ENCODE peak calls at places on chromosomes 5 and 9, in nine cellular contexts. M is GM23338, J is GM23248, U is hepatocyte, B is SK-N-SH, L is PC-3, D is HCT116, P is MM.1S, T is OCI-LY7. G is an unnamed sample.

GRCh38 chr9:135957431-135957830 is 3.7 kb downstream of the UBAC1 start:
- DNase-seq in M (no peak), J (no peak), U (no peak), B (no peak), L (no peak), D (no peak), P (no peak), T (no peak), G (no peak)

GRCh38 chr5:138844812-138845513 is 30.2 kb downstream of the LRRTM2 start:
- DNase-seq in M (no peak), J (peak), U (no peak), B (no peak), L (no peak), D (no peak), P (no peak), T (no peak), G (no peak)

GRCh38 chr5:38466444-38467189 is 89.8 kb downstream of the LIFR start:
- DNase-seq in M (no peak), J (peak), U (no peak), B (no peak), L (no peak), D (no peak), P (no peak), T (no peak), G (no peak)

GRCh38 chr5:93120048-93120447 is 461.0 kb downstream of the NR2F1-AS1 start:
- DNase-seq in M (peak), J (no peak), U (no peak), B (no peak), L (no peak), D (no peak), P (no peak), T (no peak), G (peak)

GRCh38 chr9:86774101-86774500 is 173.2 kb downstream of the GAS1 start:
- DNase-seq in M (no peak), J (no peak), U (no peak), B (no peak), L (no peak), D (no peak), P (no peak), T (no peak), G (no peak)

GRCh38 chr5:168612123-168612522 is 33.0 kb upstream of the PANK3 start:
- DNase-seq in M (no peak), J (no peak), U (no peak), B (no peak), L (no peak), D (no peak), P (no peak), T (no peak), G (no peak)

GRCh38 chr5:139649082-139649991 is 1.2 kb downstream of the CXXC5 start:
- DNase-seq in M (peak), J (peak), U (peak), B (peak), L (peak), D (no peak), P (peak), T (peak), G (peak)

GRCh38 chr5:122751293-122751753 is 23.6 kb upstream of the SNX2 start:
- DNase-seq in M (peak), J (peak), U (peak), B (no peak), L (no peak), D (no peak), P (no peak), T (no peak), G (no peak)

DNA sequence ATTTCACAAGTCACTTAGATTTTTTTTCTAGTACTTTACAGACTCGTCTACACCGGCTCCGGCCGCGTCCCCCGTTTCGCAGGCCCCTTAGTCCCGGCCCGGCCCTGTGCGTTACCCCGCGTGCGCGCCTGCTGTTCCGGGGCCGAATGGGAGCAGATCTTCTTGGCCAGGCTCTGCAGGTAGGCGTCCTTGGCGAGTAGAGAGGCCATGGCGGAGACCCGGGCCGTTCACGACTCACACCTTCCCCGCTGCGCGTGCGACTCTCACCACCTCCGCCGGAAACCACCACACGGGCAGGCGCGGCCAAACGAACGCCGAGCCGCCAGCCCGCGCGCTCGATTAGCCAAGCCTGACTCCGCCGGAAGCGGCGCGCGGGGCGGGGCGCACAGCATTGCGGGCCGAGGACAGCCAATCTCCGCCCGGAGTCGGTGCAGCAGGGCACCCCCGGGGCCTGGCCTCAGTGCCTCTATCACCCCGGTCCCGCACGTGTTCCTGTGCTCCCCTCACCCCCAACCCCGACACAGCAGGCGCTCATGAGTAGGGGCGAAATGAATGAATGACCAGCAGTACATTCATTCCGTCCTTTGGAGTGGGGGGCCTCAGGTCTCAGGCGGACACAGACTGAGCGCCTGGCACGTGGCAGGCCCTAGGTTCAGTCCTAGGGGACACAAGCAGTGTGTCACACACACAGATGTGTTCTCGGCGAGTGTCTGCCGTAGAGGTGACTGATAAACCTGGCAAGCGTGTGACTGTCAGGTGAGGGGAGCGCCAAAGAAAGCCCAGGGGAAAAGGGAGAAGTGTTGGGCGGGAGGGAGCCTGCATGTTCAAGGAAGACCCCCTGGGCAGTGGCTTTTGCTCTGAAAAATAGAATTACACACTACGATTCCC is at the start of gene SURF6:
- DNase-seq in M (peak), J (peak), U (peak), B (peak), L (peak), D (peak), P (peak), T (peak), G (peak)
- TF ChIP-seq EZH2phosphoT487 in M (no peak), J (no peak), U (no peak), B (no peak), L (no peak), D (no peak), P (no peak), T (no peak), G (no peak)

GRCh38 chr5:40630166-40630565 is 49.5 kb upstream of the PTGER4 start:
- DNase-seq in M (no peak), J (no peak), U (no peak), B (no peak), L (no peak), D (no peak), P (no peak), T (no peak), G (no peak)
- TF ChIP-seq EZH2phosphoT487 in M (no peak), J (no peak), U (no peak), B (no peak), L (no peak), D (no peak), P (no peak), T (no peak), G (no peak)

DNA sequence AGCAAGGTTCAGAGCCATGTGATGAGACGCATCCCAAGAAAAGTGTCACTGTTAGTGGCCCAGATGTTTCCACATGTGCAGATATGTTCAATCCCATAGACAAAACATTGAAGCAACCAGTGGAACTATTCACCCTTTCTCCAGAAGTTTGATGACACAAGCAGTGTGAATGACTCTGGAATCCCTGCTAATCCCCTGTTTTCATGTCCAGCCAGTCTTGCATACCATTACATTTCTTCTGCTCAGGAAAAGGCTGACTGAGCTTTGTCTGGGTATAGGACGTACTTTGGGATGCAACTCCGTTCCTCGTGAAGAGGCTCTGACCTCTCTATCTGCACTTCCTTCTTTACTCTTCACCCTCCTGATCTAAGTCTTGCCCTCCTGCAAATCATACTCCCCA is 172.4 kb downstream of the NTRK2 start:
- DNase-seq in M (no peak), J (no peak), U (no peak), B (no peak), L (no peak), D (no peak), P (no peak), T (no peak), G (no peak)
- TF ChIP-seq EZH2phosphoT487 in M (no peak), J (no peak), U (no peak), B (no peak), L (no peak), D (no peak), P (no peak), T (no peak), G (no peak)

DNA sequence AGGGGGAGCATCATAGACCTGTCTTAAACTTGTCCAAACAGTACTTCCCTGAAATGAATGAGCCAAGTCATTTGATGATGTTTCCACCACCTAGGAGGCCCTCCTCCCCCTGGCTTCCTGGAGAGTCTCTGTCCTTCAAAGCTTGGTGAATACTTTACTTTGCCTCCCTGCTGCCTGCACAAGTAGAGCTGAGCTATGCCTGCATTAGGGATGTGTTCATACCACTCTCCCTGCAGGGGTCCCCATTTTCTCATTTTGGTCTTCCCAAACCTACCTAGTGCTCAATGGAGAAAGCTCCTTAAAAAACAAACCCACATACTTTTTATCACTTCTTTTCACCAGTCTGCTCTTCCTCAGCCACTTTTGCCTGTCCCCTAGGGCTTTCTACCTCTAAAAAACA is 7.7 kb downstream of the CCNI2 start:
- DNase-seq in M (peak), J (peak), U (no peak), B (peak), L (peak), D (no peak), P (no peak), T (no peak), G (peak)
- TF ChIP-seq EZH2phosphoT487 in M (no peak), J (no peak), U (no peak), B (no peak), L (no peak), D (no peak), P (no peak), T (no peak), G (no peak)

DNA sequence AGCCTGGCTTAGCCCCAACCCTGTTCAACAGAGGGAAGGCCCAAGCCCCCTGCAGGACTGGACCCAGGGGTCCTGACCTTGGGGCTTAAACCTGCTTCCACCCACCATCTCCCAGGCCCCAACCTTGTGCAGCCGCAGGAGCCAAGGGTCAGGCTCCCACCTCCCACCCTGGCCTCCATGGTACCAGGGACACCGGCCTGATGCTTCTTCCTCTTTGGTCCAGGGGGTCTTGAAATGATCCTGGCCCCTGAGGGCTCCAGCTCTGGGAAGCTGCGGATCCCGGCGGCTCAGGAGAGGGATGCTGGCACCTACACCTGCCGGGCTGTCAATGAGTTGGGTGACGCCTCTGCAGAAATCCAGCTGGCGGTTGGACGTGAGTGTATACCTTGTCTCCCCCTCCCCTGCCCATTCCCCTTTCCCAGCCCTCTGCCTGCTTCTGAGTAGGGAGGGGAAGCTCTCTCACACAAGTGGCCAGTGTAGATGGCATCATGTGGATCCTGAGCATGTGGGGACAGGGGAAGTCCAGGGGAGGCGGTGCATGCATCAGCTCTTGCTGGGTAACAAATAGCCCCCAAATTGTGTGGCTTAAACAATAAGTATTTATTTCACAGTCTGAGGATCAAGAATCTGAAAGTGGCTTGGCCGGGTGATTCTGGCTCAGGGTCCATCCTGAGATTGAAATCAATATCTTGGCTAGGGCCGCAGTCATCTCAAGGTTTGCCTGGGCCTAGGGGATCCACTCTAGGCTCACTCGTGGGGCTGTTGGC is 44.3 kb downstream of the HMCN2 start:
- DNase-seq in M (no peak), J (no peak), U (no peak), B (no peak), L (no peak), D (no peak), P (no peak), T (no peak), G (no peak)
- TF ChIP-seq EZH2phosphoT487 in M (no peak), J (no peak), U (no peak), B (no peak), L (no peak), D (no peak), P (no peak), T (no peak), G (no peak)

DNA sequence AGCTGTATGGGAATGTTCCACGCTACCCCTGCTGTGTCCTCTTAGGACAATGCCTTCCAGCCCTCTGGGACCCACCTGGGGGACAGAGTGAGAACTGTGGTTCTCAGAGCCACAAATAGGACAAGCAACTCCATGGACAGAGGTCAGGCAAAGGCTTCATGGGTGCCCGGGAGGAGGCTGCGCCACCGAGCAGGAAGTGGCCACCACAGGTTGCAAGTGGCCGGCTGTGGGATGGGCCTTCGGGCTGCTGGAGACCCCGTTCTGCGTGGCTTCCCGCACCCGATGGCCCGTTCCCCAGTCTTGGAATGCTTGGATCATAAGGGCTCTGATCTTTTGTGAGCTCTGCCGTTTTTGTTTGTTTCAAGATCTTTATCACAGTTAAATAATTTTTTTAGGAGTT is 118.8 kb downstream of the BOD1 start:
- DNase-seq in M (no peak), J (no peak), U (no peak), B (no peak), L (no peak), D (no peak), P (no peak), T (no peak), G (no peak)
- TF ChIP-seq EZH2phosphoT487 in M (no peak), J (no peak), U (no peak), B (no peak), L (no peak), D (no peak), P (no peak), T (no peak), G (no peak)

GRCh38 chr9:92496401-92496800 is 14.1 kb upstream of the ASPN start:
- DNase-seq in M (no peak), J (peak), U (no peak), B (no peak), L (no peak), D (no peak), P (no peak), T (no peak), G (no peak)
- TF ChIP-seq EZH2phosphoT487 in M (no peak), J (no peak), U (no peak), B (no peak), L (no peak), D (no peak), P (no peak), T (no peak), G (no peak)